ENCODE peak calls at places on chromosomes 16 and 17, in seven cellular contexts. One of them, this sample, is unnamed.

GRCh38 chr17:33267279-33267790 is 25.8 kb downstream of the ASIC2 start:
- DNase-seq in dorsolateral prefrontal cortex: no peak
- DNase-seq in colonic mucosa: no peak
- DNase-seq in aorta: no peak
- DNase-seq in IMR-90: peak; percentile 94
- DNase-seq in lung: no peak
- DNase-seq in CD4-positive, CD25-positive, alpha-beta regulatory T cell: no peak
- DNase-seq in this sample: no peak

GRCh38 chr17:75109047-75109406 is 742 bp upstream of the ARMC7 start:
- DNase-seq in lung: no peak
- DNase-seq in IMR-90: no peak
- DNase-seq in aorta: no peak
- DNase-seq in CD4-positive, CD25-positive, alpha-beta regulatory T cell: no peak
- DNase-seq in colonic mucosa: no peak
- DNase-seq in dorsolateral prefrontal cortex: no peak
- DNase-seq in this sample: no peak

GRCh38 chr17:3385869-3386816 is at the start of gene OR3A2:
- DNase-seq in lung: no peak
- DNase-seq in colonic mucosa: no peak
- DNase-seq in dorsolateral prefrontal cortex: no peak
- DNase-seq in aorta: no peak
- DNase-seq in IMR-90: no peak
- DNase-seq in CD4-positive, CD25-positive, alpha-beta regulatory T cell: peak; percentile 33
- DNase-seq in this sample: no peak

GRCh38 chr17:18858567-18859245 is 775 bp downstream of the PRPSAP2 start:
- DNase-seq in colonic mucosa: no peak
- DNase-seq in aorta: no peak
- DNase-seq in dorsolateral prefrontal cortex: no peak
- DNase-seq in lung: no peak
- DNase-seq in CD4-positive, CD25-positive, alpha-beta regulatory T cell: no peak
- DNase-seq in IMR-90: no peak
- DNase-seq in this sample: no peak

GRCh38 chr16:29804455-29805231 is 1.7 kb upstream of the MAZ start:
- DNase-seq in lung: no peak
- DNase-seq in IMR-90: no peak
- DNase-seq in colonic mucosa: peak; percentile 55
- DNase-seq in CD4-positive, CD25-positive, alpha-beta regulatory T cell: no peak
- DNase-seq in dorsolateral prefrontal cortex: no peak
- DNase-seq in aorta: peak; percentile 60
- DNase-seq in this sample: peak; percentile 83

GRCh38 chr16:35182043-35182677 is 1722.7 kb downstream of the TP53TG3F start:
- DNase-seq in CD4-positive, CD25-positive, alpha-beta regulatory T cell: no peak
- DNase-seq in IMR-90: no peak
- DNase-seq in lung: no peak
- DNase-seq in aorta: no peak
- DNase-seq in dorsolateral prefrontal cortex: no peak
- DNase-seq in colonic mucosa: no peak
- DNase-seq in this sample: peak; percentile 41

GRCh38 chr16:2776500-2777139 is 460 bp downstream of the ELOB start:
- DNase-seq in IMR-90: no peak
- DNase-seq in colonic mucosa: no peak
- DNase-seq in CD4-positive, CD25-positive, alpha-beta regulatory T cell: peak; percentile 51
- DNase-seq in dorsolateral prefrontal cortex: no peak
- DNase-seq in aorta: peak; percentile 58
- DNase-seq in lung: no peak
- DNase-seq in this sample: peak; percentile 91

GRCh38 chr17:55564077-55564476 is 52.8 kb upstream of the SMIM36 start:
- DNase-seq in aorta: no peak
- DNase-seq in colonic mucosa: no peak
- DNase-seq in IMR-90: no peak
- DNase-seq in lung: no peak
- DNase-seq in CD4-positive, CD25-positive, alpha-beta regulatory T cell: no peak
- DNase-seq in dorsolateral prefrontal cortex: no peak
- DNase-seq in this sample: no peak

GRCh38 chr16:49274936-49275730 is 6.5 kb downstream of the CBLN1 start:
- DNase-seq in aorta: no peak
- DNase-seq in colonic mucosa: no peak
- DNase-seq in lung: no peak
- DNase-seq in IMR-90: no peak
- DNase-seq in dorsolateral prefrontal cortex: no peak
- DNase-seq in CD4-positive, CD25-positive, alpha-beta regulatory T cell: no peak
- DNase-seq in this sample: no peak

GRCh38 chr17:74072340-74072739 is 131.1 kb upstream of the RPL38 start:
- DNase-seq in lung: no peak
- DNase-seq in dorsolateral prefrontal cortex: no peak
- DNase-seq in colonic mucosa: no peak
- DNase-seq in aorta: no peak
- DNase-seq in CD4-positive, CD25-positive, alpha-beta regulatory T cell: no peak
- DNase-seq in IMR-90: no peak
- DNase-seq in this sample: no peak

GRCh38 chr17:17018021-17018441 is 24.2 kb upstream of the MPRIP start:
- DNase-seq in IMR-90: no peak
- DNase-seq in aorta: no peak
- DNase-seq in CD4-positive, CD25-positive, alpha-beta regulatory T cell: peak; percentile 9
- DNase-seq in lung: no peak
- DNase-seq in dorsolateral prefrontal cortex: no peak
- DNase-seq in colonic mucosa: no peak
- DNase-seq in this sample: peak; percentile 70

GRCh38 chr16:31357324-31358156 is 2.6 kb downstream of the ITGAX start:
- DNase-seq in aorta: peak; percentile 38
- DNase-seq in IMR-90: no peak
- DNase-seq in dorsolateral prefrontal cortex: no peak
- DNase-seq in CD4-positive, CD25-positive, alpha-beta regulatory T cell: peak; percentile 59
- DNase-seq in colonic mucosa: no peak
- DNase-seq in lung: no peak
- DNase-seq in this sample: peak; percentile 70

GRCh38 chr17:67496286-67496685 is 119.2 kb downstream of the PITPNC1 start:
- DNase-seq in colonic mucosa: no peak
- DNase-seq in dorsolateral prefrontal cortex: no peak
- DNase-seq in IMR-90: peak; percentile 30
- DNase-seq in aorta: no peak
- DNase-seq in CD4-positive, CD25-positive, alpha-beta regulatory T cell: no peak
- DNase-seq in lung: no peak
- DNase-seq in this sample: no peak

GRCh38 chr16:74225278-74225677 is 71.3 kb upstream of the PSMD7 start:
- DNase-seq in colonic mucosa: no peak
- DNase-seq in CD4-positive, CD25-positive, alpha-beta regulatory T cell: no peak
- DNase-seq in IMR-90: peak; percentile 14
- DNase-seq in aorta: no peak
- DNase-seq in dorsolateral prefrontal cortex: no peak
- DNase-seq in lung: no peak
- DNase-seq in this sample: no peak

DNA sequence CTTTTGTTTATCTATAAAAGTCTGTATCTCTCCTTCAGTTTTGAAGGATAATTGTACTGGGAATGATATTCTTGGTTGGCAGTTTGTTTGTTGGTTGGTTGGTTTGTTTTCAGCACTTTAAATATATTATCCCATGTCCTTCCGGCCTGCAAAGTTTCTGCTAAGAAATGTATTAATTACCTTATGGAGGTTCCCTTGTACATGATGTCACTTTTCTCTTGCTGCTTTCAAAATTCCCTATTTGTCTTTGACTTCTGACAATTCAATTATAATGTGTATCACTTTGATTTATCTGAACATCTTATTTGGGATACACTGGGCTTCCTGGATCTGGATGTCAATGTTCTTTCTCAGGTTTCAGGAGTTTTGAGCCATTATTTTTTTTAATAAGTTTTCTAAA is 4.1 kb upstream of the KRT34 start:
- DNase-seq in colonic mucosa: no peak
- DNase-seq in IMR-90: no peak
- DNase-seq in CD4-positive, CD25-positive, alpha-beta regulatory T cell: no peak
- DNase-seq in aorta: no peak
- DNase-seq in lung: no peak
- DNase-seq in dorsolateral prefrontal cortex: no peak
- DNase-seq in this sample: no peak
- H3K27me3 ChIP-seq in colonic mucosa: no peaks in the 10 kb centered on the region
- H3K27me3 ChIP-seq in IMR-90: no peaks in the 10 kb centered on the region
- H3K27me3 ChIP-seq in CD4-positive, CD25-positive, alpha-beta regulatory T cell: peaks cover 11% of the 10 kb centered on the region
- H3K27me3 ChIP-seq in aorta: no peaks in the 10 kb centered on the region
- H3K27me3 ChIP-seq in lung: no peaks in the 10 kb centered on the region
- H3K27me3 ChIP-seq in dorsolateral prefrontal cortex: peaks cover 8% of the 10 kb centered on the region
- H3K27me3 ChIP-seq in this sample: no peaks in the 10 kb centered on the region

DNA sequence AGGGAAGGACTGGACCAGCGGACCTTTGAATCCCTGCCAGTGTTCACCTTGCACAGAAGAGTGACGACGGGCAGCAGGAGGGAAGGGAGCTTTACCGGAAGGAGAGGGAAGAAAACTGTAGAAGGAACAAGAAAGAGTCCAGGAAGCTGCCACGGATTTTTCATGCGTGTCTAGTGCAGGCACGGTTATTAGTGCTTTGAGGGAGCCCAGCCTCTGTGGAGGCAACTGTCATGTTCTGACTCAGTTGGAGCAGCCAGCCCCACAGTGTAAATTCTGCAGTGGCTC is 6.4 kb upstream of the HOXB13 start:
- DNase-seq in dorsolateral prefrontal cortex: no peak
- DNase-seq in CD4-positive, CD25-positive, alpha-beta regulatory T cell: no peak
- DNase-seq in colonic mucosa: peak; percentile 69
- DNase-seq in IMR-90: no peak
- DNase-seq in lung: no peak
- DNase-seq in aorta: no peak
- DNase-seq in this sample: no peak
- H3K4me3 ChIP-seq in dorsolateral prefrontal cortex: no peak overlapping the region
- H3K4me3 ChIP-seq in CD4-positive, CD25-positive, alpha-beta regulatory T cell: no peak overlapping the region
- H3K4me3 ChIP-seq in colonic mucosa: no peak overlapping the region
- H3K4me3 ChIP-seq in IMR-90: no peak overlapping the region
- H3K4me3 ChIP-seq in lung: no peak overlapping the region
- H3K4me3 ChIP-seq in aorta: no peak overlapping the region
- H3K4me3 ChIP-seq in this sample: no peak overlapping the region

GRCh38 chr17:81388612-81389367 is 6.5 kb upstream of the BAHCC1 start:
- DNase-seq in colonic mucosa: no peak
- DNase-seq in CD4-positive, CD25-positive, alpha-beta regulatory T cell: no peak
- DNase-seq in dorsolateral prefrontal cortex: no peak
- DNase-seq in aorta: no peak
- DNase-seq in IMR-90: no peak
- DNase-seq in lung: no peak
- DNase-seq in this sample: no peak
- H3K27me3 ChIP-seq in colonic mucosa: no peaks in the 10 kb centered on the region
- H3K27me3 ChIP-seq in CD4-positive, CD25-positive, alpha-beta regulatory T cell: peaks cover 14% of the 10 kb centered on the region
- H3K27me3 ChIP-seq in dorsolateral prefrontal cortex: no peaks in the 10 kb centered on the region
- H3K27me3 ChIP-seq in aorta: no peaks in the 10 kb centered on the region
- H3K27me3 ChIP-seq in IMR-90: no peaks in the 10 kb centered on the region
- H3K27me3 ChIP-seq in lung: no peaks in the 10 kb centered on the region
- H3K27me3 ChIP-seq in this sample: peaks cover 95% of the 10 kb centered on the region

GRCh38 chr17:8190506-8190905 is 526 bp upstream of the BORCS6 start:
- DNase-seq in lung: no peak
- DNase-seq in IMR-90: no peak
- DNase-seq in colonic mucosa: no peak
- DNase-seq in CD4-positive, CD25-positive, alpha-beta regulatory T cell: no peak
- DNase-seq in aorta: no peak
- DNase-seq in dorsolateral prefrontal cortex: no peak
- DNase-seq in this sample: no peak
- H3K4me3 ChIP-seq in lung: no peak overlapping the region
- H3K4me3 ChIP-seq in IMR-90: peak overlapping the region; percentile 25
- H3K4me3 ChIP-seq in colonic mucosa: no peak overlapping the region
- H3K4me3 ChIP-seq in CD4-positive, CD25-positive, alpha-beta regulatory T cell: peak overlapping the region; percentile 76
- H3K4me3 ChIP-seq in aorta: no peak overlapping the region
- H3K4me3 ChIP-seq in dorsolateral prefrontal cortex: peak overlapping the region; percentile 95
- H3K4me3 ChIP-seq in this sample: peak overlapping the region; percentile 76

GRCh38 chr17:850828-851759 is 68.9 kb downstream of the MRM3 start:
- DNase-seq in IMR-90: peak; percentile 40
- DNase-seq in CD4-positive, CD25-positive, alpha-beta regulatory T cell: no peak
- DNase-seq in aorta: no peak
- DNase-seq in lung: no peak
- DNase-seq in dorsolateral prefrontal cortex: no peak
- DNase-seq in colonic mucosa: no peak
- DNase-seq in this sample: no peak

GRCh38 chr17:850086-850827 is 68.1 kb downstream of the MRM3 start:
- DNase-seq in CD4-positive, CD25-positive, alpha-beta regulatory T cell: no peak
- DNase-seq in colonic mucosa: no peak
- DNase-seq in IMR-90: no peak
- DNase-seq in lung: no peak
- DNase-seq in aorta: no peak
- DNase-seq in dorsolateral prefrontal cortex: no peak
- DNase-seq in this sample: no peak

GRCh38 chr17:851986-852385 is 69.8 kb downstream of the MRM3 start:
- DNase-seq in IMR-90: no peak
- DNase-seq in dorsolateral prefrontal cortex: no peak
- DNase-seq in lung: no peak
- DNase-seq in CD4-positive, CD25-positive, alpha-beta regulatory T cell: no peak
- DNase-seq in aorta: no peak
- DNase-seq in colonic mucosa: no peak
- DNase-seq in this sample: no peak

GRCh38 chr17:846901-847777 is 65.0 kb downstream of the MRM3 start:
- DNase-seq in dorsolateral prefrontal cortex: no peak
- DNase-seq in IMR-90: peak; percentile 41
- DNase-seq in colonic mucosa: no peak
- DNase-seq in lung: no peak
- DNase-seq in aorta: no peak
- DNase-seq in CD4-positive, CD25-positive, alpha-beta regulatory T cell: no peak
- DNase-seq in this sample: no peak

GRCh38 chr17:848402-848801 is 66.2 kb downstream of the MRM3 start:
- DNase-seq in aorta: no peak
- DNase-seq in lung: no peak
- DNase-seq in CD4-positive, CD25-positive, alpha-beta regulatory T cell: no peak
- DNase-seq in dorsolateral prefrontal cortex: no peak
- DNase-seq in IMR-90: no peak
- DNase-seq in colonic mucosa: no peak
- DNase-seq in this sample: no peak
- H3K27me3 ChIP-seq in aorta: no peaks in the 10 kb centered on the region
- H3K27me3 ChIP-seq in lung: no peaks in the 10 kb centered on the region
- H3K27me3 ChIP-seq in CD4-positive, CD25-positive, alpha-beta regulatory T cell: peaks cover 8% of the 10 kb centered on the region
- H3K27me3 ChIP-seq in dorsolateral prefrontal cortex: peaks cover 33% of the 10 kb centered on the region
- H3K27me3 ChIP-seq in IMR-90: no peaks in the 10 kb centered on the region
- H3K27me3 ChIP-seq in colonic mucosa: no peaks in the 10 kb centered on the region
- H3K27me3 ChIP-seq in this sample: peaks cover 25% of the 10 kb centered on the region

DNA sequence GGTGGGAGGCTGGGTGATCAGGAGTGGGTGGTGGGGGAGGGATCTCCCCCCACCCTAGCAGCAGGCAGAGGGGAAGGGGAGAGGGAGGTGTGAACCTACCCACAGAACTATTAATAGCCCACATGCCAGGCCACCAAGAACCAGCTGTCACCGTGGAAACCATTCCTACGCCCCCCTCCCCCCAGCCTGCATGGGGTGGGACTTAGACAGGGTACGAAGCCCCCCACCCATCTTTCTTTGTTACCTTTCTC is 7.8 kb downstream of the THRA start:
- DNase-seq in lung: no peak
- DNase-seq in dorsolateral prefrontal cortex: no peak
- DNase-seq in IMR-90: no peak
- DNase-seq in CD4-positive, CD25-positive, alpha-beta regulatory T cell: no peak
- DNase-seq in aorta: no peak
- DNase-seq in colonic mucosa: no peak
- DNase-seq in this sample: no peak
- H3K4me3 ChIP-seq in lung: no peak overlapping the region
- H3K4me3 ChIP-seq in dorsolateral prefrontal cortex: peak overlapping the region; percentile 48
- H3K4me3 ChIP-seq in IMR-90: no peak overlapping the region
- H3K4me3 ChIP-seq in CD4-positive, CD25-positive, alpha-beta regulatory T cell: no peak overlapping the region
- H3K4me3 ChIP-seq in aorta: no peak overlapping the region
- H3K4me3 ChIP-seq in colonic mucosa: no peak overlapping the region
- H3K4me3 ChIP-seq in this sample: no peak overlapping the region

DNA sequence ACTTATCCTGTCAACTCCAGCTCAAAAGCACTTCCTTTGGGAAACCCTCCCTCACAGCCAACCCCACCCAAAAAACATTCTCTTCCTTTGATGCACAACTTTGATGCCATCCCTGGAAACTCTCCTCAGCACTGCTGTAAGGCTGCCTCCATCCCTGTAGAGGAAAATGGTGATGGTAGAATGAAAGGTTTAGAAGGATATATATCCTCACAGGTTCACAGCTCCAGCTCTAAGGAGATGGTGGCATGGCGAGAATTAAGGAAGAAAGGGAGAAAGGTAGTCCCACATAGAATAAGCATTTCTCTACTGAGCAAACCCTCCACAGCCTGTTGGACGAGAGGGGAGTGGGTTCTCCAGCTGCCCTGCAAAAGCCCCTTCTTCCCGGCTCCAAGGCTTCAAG is 2.2 kb upstream of the DLX4 start:
- DNase-seq in CD4-positive, CD25-positive, alpha-beta regulatory T cell: no peak
- DNase-seq in lung: no peak
- DNase-seq in colonic mucosa: no peak
- DNase-seq in dorsolateral prefrontal cortex: no peak
- DNase-seq in aorta: no peak
- DNase-seq in IMR-90: no peak
- DNase-seq in this sample: no peak
- H3K27me3 ChIP-seq in CD4-positive, CD25-positive, alpha-beta regulatory T cell: peaks cover 45% of the 10 kb centered on the region
- H3K27me3 ChIP-seq in lung: no peaks in the 10 kb centered on the region
- H3K27me3 ChIP-seq in colonic mucosa: peaks cover 88% of the 10 kb centered on the region
- H3K27me3 ChIP-seq in dorsolateral prefrontal cortex: peaks cover 99% of the 10 kb centered on the region
- H3K27me3 ChIP-seq in aorta: no peaks in the 10 kb centered on the region
- H3K27me3 ChIP-seq in IMR-90: peaks cover 94% of the 10 kb centered on the region
- H3K27me3 ChIP-seq in this sample: peaks cover 89% of the 10 kb centered on the region

This sample was measured in spleen.